ENCODE peak calls at places on chromosomes 1 and 21, in six cellular contexts. H, F, C, G, T and R are unnamed samples.

GRCh38 chr1:209202826-209203439 is 380.6 kb upstream of the CAMK1G start:
- DNase-seq in H (no peak), F (peak), C (peak), G (peak), T (peak), R (no peak)

GRCh38 chr1:204513117-204513716 is 3.0 kb upstream of the MDM4 start:
- DNase-seq in H (no peak), F (no peak), C (no peak), G (no peak), T (no peak), R (no peak)

GRCh38 chr1:117051224-117052064 is 8.7 kb upstream of the TTF2 start:
- DNase-seq in H (no peak), F (no peak), C (no peak), G (no peak), T (no peak), R (no peak)

GRCh38 chr21:39184050-39184980 is 1.1 kb upstream of the PSMG1 start:
- DNase-seq in H (no peak), F (no peak), C (no peak), G (no peak), T (no peak), R (no peak)

GRCh38 chr1:6348511-6349191 is 44.9 kb downstream of the ACOT7 start:
- DNase-seq in H (peak), F (no peak), C (no peak), G (peak), T (no peak), R (peak)

GRCh38 chr1:227759345-227760300 is 24.4 kb downstream of the SNAP47 start:
- DNase-seq in H (peak), F (no peak), C (peak), G (no peak), T (peak), R (peak)

GRCh38 chr1:112298558-112298957 is 97.5 kb upstream of the CTTNBP2NL start:
- DNase-seq in H (no peak), F (peak), C (no peak), G (no peak), T (no peak), R (no peak)

GRCh38 chr1:153192697-153193096 is 10.5 kb upstream of the LELP1 start:
- DNase-seq in H (no peak), F (peak), C (peak), G (peak), T (no peak), R (no peak)

GRCh38 chr1:21799730-21800129 is 12.3 kb upstream of the LDLRAD2 start:
- DNase-seq in H (no peak), F (no peak), C (no peak), G (no peak), T (no peak), R (no peak)

GRCh38 chr1:64685247-64685646 is 59.6 kb upstream of the RAVER2 start:
- DNase-seq in H (no peak), F (no peak), C (no peak), G (no peak), T (no peak), R (no peak)

GRCh38 chr1:32924881-32925344 is 23.7 kb upstream of the TMEM54 start:
- DNase-seq in H (no peak), F (no peak), C (no peak), G (no peak), T (no peak), R (peak)

GRCh38 chr1:204465469-204466415 is 28.9 kb downstream of the PIK3C2B start:
- DNase-seq in H (peak), F (no peak), C (no peak), G (no peak), T (no peak), R (no peak)

GRCh38 chr1:146010126-146010738 is 11.3 kb downstream of the HJV start:
- DNase-seq in H (no peak), F (no peak), C (no peak), G (no peak), T (no peak), R (no peak)

GRCh38 chr1:201229771-201230635 is 39.4 kb downstream of the IGFN1 start:
- DNase-seq in H (no peak), F (no peak), C (no peak), G (no peak), T (no peak), R (no peak)

GRCh38 chr1:210596641-210597040 is 267.9 kb downstream of the HHAT start:
- DNase-seq in H (no peak), F (no peak), C (no peak), G (no peak), T (no peak), R (no peak)

GRCh38 chr1:180250883-180251509 is 20.9 kb downstream of the LHX4 start:
- DNase-seq in H (no peak), F (no peak), C (no peak), G (no peak), T (no peak), R (no peak)

GRCh38 chr1:165816801-165817497 is 10.5 kb upstream of the UCK2 start:
- DNase-seq in H (no peak), F (no peak), C (no peak), G (no peak), T (no peak), R (no peak)

GRCh38 chr1:190904091-190904695 is 426.5 kb upstream of the BRINP3 start:
- DNase-seq in H (no peak), F (no peak), C (no peak), G (no peak), T (no peak), R (no peak)